ENCODE peak calls at places on chromosomes 7 and 10, in nine cellular contexts. M is endothelial cell, Z is A549, S is kidney, Y is RWPE1, C is GM12878, Q is HL-60, I is AG09319, P is heart right ventricle. L is an unnamed sample.

GRCh38 chr10:75211007-75211735 is 575 bp downstream of the VDAC2 start:
- DNase-seq in M (no peak), Z (no peak), S (no peak), Y (peak; percentile 52), C (no peak), Q (peak; percentile 38), I (no peak), P (no peak), L (no peak)

GRCh38 chr7:122306320-122307227 is 2.0 kb upstream of the FEZF1 start:
- DNase-seq in M (peak; percentile 27), Z (no peak), S (no peak), Y (no peak), C (no peak), Q (no peak), I (no peak), P (no peak), L (no peak)

GRCh38 chr7:18590744-18591340 is 95.3 kb downstream of the HDAC9 start:
- DNase-seq in M (no peak), Z (peak; percentile 11), S (no peak), Y (peak; percentile 51), C (no peak), Q (no peak), I (peak; percentile 52), P (no peak), L (no peak)

GRCh38 chr7:149872419-149873073 is 1.2 kb upstream of the ATP6V0E2 start:
- DNase-seq in M (peak; percentile 43), Z (peak; percentile 99), S (peak; percentile 92), Y (peak; percentile 66), C (no peak), Q (peak; percentile 54), I (peak; percentile 69), P (peak; percentile 75), L (no peak)

GRCh38 chr10:98478430-98479222 is 31.9 kb upstream of the HPS1 start:
- DNase-seq in M (no peak), Z (no peak), S (no peak), Y (no peak), C (no peak), Q (no peak), I (no peak), P (no peak), L (no peak)

GRCh38 chr7:138278601-138279000 is 181.5 kb upstream of the TRIM24 start:
- DNase-seq in M (no peak), Z (no peak), S (no peak), Y (no peak), C (no peak), Q (no peak), I (no peak), P (no peak), L (no peak)

GRCh38 chr7:44958645-44959344 is 20.0 kb downstream of the MYO1G start:
- DNase-seq in M (no peak), Z (no peak), S (no peak), Y (no peak), C (no peak), Q (no peak), I (no peak), P (no peak), L (no peak)

GRCh38 chr7:84009051-84009450 is 185.5 kb downstream of the SEMA3A start:
- DNase-seq in M (no peak), Z (no peak), S (no peak), Y (no peak), C (no peak), Q (no peak), I (no peak), P (no peak), L (no peak)

GRCh38 chr10:30988831-30989458 is 42.7 kb downstream of the ZNF438 start:
- DNase-seq in M (no peak), Z (no peak), S (no peak), Y (no peak), C (no peak), Q (no peak), I (no peak), P (no peak), L (no peak)

GRCh38 chr7:23358152-23358674 is 59.1 kb downstream of the MALSU1 start:
- DNase-seq in M (no peak), Z (no peak), S (no peak), Y (no peak), C (no peak), Q (no peak), I (no peak), P (no peak), L (no peak)

GRCh38 chr10:114779803-114780609 is 41.6 kb upstream of the FHIP2A start:
- DNase-seq in M (no peak), Z (peak; percentile 40), S (no peak), Y (peak; percentile 79), C (no peak), Q (no peak), I (peak; percentile 71), P (no peak), L (no peak)

GRCh38 chr7:155830961-155831806 is 18.9 kb upstream of the SHH start:
- DNase-seq in M (no peak), Z (no peak), S (peak; percentile 57), Y (no peak), C (no peak), Q (no peak), I (no peak), P (no peak), L (no peak)

GRCh38 chr7:2855386-2855785 is 11.3 kb upstream of the GNA12 start:
- DNase-seq in M (no peak), Z (no peak), S (peak; percentile 14), Y (no peak), C (no peak), Q (no peak), I (no peak), P (no peak), L (no peak)

GRCh38 chr7:146956323-146956722 is 839.7 kb downstream of the CNTNAP2 start:
- DNase-seq in M (no peak), Z (no peak), S (no peak), Y (no peak), C (no peak), Q (no peak), I (no peak), P (no peak), L (no peak)

GRCh38 chr10:88114368-88114767 is 250.9 kb downstream of the PTEN start:
- DNase-seq in M (peak; percentile 26), Z (peak; percentile 62), S (no peak), Y (peak; percentile 51), C (no peak), Q (peak; percentile 62), I (no peak), P (peak; percentile 20), L (no peak)

GRCh38 chr10:118615888-118616287 is 20.4 kb upstream of the PRLHR start:
- DNase-seq in M (no peak), Z (peak; percentile 31), S (no peak), Y (peak; percentile 32), C (no peak), Q (no peak), I (no peak), P (no peak), L (no peak)
- TF ChIP-seq CTCF in M (no peak), Z (no peak), S (no peak), Y (no peak), C (no peak), Q (no peak), I (no peak), P (no peak), L (no peak)

DNA sequence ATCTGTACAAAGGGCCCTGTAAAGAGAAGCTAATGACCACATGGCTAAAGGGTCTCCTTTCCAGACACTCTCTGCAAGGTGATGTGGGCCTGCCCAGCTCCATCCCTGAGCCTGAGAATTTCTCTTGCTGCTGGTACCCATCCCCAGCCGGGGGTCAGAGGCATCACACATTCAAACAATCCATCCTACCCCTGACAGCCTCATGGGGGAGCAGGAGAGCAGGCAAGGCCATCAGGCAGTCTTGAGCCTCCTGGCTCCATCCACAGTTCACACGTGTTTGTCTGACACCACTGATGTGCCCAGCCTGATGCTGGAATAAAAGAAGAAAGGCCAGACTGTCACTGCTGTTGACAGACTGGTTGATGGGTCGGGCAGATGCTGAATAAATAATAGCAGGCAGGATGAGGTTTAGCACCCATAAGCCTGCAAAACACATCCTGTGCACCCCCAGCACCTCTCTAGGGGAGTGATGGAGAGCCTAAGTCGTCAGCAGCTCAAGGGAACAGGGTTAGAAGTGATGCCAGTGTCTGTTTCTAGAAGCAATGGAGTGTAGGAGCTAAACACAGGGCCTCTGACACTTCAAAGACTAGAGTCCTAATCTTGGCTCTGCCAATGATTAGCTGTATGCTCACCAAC is 43.5 kb downstream of the TLL2 start:
- DNase-seq in M (peak; percentile 70), Z (peak; percentile 51), S (peak; percentile 26), Y (peak; percentile 63), C (no peak), Q (peak; percentile 16), I (no peak), P (no peak), L (no peak)
- TF ChIP-seq CTCF in M (no peak), Z (peak; percentile 32), S (peak; percentile 31), Y (peak; percentile 17), C (peak; percentile 64), Q (peak; percentile 70), I (peak; percentile 39), P (peak; percentile 58), L (no peak)

DNA sequence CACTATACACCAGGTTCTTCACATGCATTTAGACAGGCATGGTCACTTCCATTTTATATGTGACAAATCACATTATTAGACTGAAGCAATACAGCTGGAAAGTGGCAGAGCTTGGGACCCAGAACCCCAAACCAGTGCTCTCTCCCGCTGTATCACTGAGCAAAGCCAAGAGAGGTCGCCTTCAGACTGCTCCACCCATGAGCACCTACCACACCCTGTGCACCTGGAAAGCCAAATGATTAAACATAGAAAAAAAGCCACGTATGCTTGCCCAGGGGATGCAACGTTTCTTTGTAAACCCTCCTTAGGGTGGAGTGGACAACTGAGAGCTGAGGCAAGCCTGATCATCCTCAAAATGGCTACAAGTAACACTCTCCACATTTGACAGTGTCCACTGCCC is 72.5 kb downstream of the CCDC6 start:
- DNase-seq in M (no peak), Z (no peak), S (no peak), Y (peak; percentile 8), C (no peak), Q (no peak), I (no peak), P (no peak), L (no peak)
- TF ChIP-seq CTCF in M (no peak), Z (no peak), S (no peak), Y (no peak), C (no peak), Q (no peak), I (no peak), P (no peak), L (no peak)

GRCh38 chr10:72886596-72887522 is 6.7 kb upstream of the OIT3 start:
- DNase-seq in M (no peak), Z (no peak), S (no peak), Y (no peak), C (no peak), Q (peak; percentile 19), I (no peak), P (no peak), L (no peak)

GRCh38 chr10:72889391-72889831 is 4.1 kb upstream of the OIT3 start:
- DNase-seq in M (no peak), Z (no peak), S (no peak), Y (peak; percentile 82), C (no peak), Q (no peak), I (peak; percentile 0), P (no peak), L (no peak)

GRCh38 chr10:72890086-72890485 is 3.5 kb upstream of the OIT3 start:
- DNase-seq in M (no peak), Z (no peak), S (no peak), Y (no peak), C (no peak), Q (no peak), I (no peak), P (no peak), L (no peak)

GRCh38 chr10:72885953-72886352 is 7.6 kb upstream of the OIT3 start:
- DNase-seq in M (no peak), Z (no peak), S (no peak), Y (no peak), C (no peak), Q (no peak), I (no peak), P (no peak), L (no peak)

GRCh38 chr10:72888151-72888638 is 5.3 kb upstream of the OIT3 start:
- DNase-seq in M (no peak), Z (no peak), S (no peak), Y (no peak), C (no peak), Q (no peak), I (no peak), P (no peak), L (no peak)
- TF ChIP-seq CTCF in M (no peak), Z (no peak), S (no peak), Y (no peak), C (no peak), Q (no peak), I (no peak), P (no peak), L (no peak)

L was measured in natural killer cell.